ENCODE peak calls at places on chromosomes 3 and 15, in seven cellular contexts. One of them, this sample, is unnamed. For H3K4me1, the result is how much of the 10 kb centered on the place peaks cover.

GRCh38 chr15:74307827-74308642 is 59.4 kb downstream of the CYP11A1 start:
- DNase-seq in sigmoid colon: peak
- DNase-seq in A549: peak
- DNase-seq in tibial nerve: peak
- DNase-seq in esophagus squamous epithelium: no peak
- DNase-seq in IMR-90: peak
- DNase-seq in fibroblast of lung: peak
- DNase-seq in this sample: peak

GRCh38 chr15:35141743-35142356 is 56.8 kb upstream of the NANOGP8 start:
- DNase-seq in esophagus squamous epithelium: no peak
- DNase-seq in IMR-90: peak
- DNase-seq in fibroblast of lung: peak
- DNase-seq in tibial nerve: no peak
- DNase-seq in sigmoid colon: no peak
- DNase-seq in A549: no peak
- DNase-seq in this sample: no peak

GRCh38 chr3:8767667-8768363 is 1.6 kb downstream of the OXTR start:
- DNase-seq in IMR-90: no peak
- DNase-seq in sigmoid colon: no peak
- DNase-seq in tibial nerve: no peak
- DNase-seq in fibroblast of lung: peak
- DNase-seq in esophagus squamous epithelium: no peak
- DNase-seq in A549: no peak
- DNase-seq in this sample: no peak

GRCh38 chr3:126146525-126147146 is 33.8 kb downstream of the ALDH1L1 start:
- DNase-seq in fibroblast of lung: no peak
- DNase-seq in tibial nerve: no peak
- DNase-seq in sigmoid colon: peak
- DNase-seq in esophagus squamous epithelium: no peak
- DNase-seq in A549: no peak
- DNase-seq in IMR-90: no peak
- DNase-seq in this sample: peak

GRCh38 chr3:188476930-188477329 is 323.0 kb downstream of the LPP start:
- DNase-seq in sigmoid colon: no peak
- DNase-seq in IMR-90: no peak
- DNase-seq in fibroblast of lung: no peak
- DNase-seq in A549: no peak
- DNase-seq in tibial nerve: no peak
- DNase-seq in esophagus squamous epithelium: no peak
- DNase-seq in this sample: no peak

GRCh38 chr3:5037828-5038227 is 58.6 kb downstream of the BHLHE40 start:
- DNase-seq in tibial nerve: no peak
- DNase-seq in esophagus squamous epithelium: no peak
- DNase-seq in sigmoid colon: no peak
- DNase-seq in fibroblast of lung: no peak
- DNase-seq in A549: no peak
- DNase-seq in IMR-90: no peak
- DNase-seq in this sample: no peak

GRCh38 chr3:186444974-186445373 is 82.9 kb upstream of the DGKG start:
- DNase-seq in tibial nerve: no peak
- DNase-seq in esophagus squamous epithelium: no peak
- DNase-seq in fibroblast of lung: no peak
- DNase-seq in IMR-90: no peak
- DNase-seq in sigmoid colon: no peak
- DNase-seq in A549: no peak
- DNase-seq in this sample: no peak

GRCh38 chr15:69612112-69612511 is 159.5 kb downstream of the RPLP1 start:
- DNase-seq in esophagus squamous epithelium: no peak
- DNase-seq in IMR-90: no peak
- DNase-seq in fibroblast of lung: no peak
- DNase-seq in A549: no peak
- DNase-seq in sigmoid colon: no peak
- DNase-seq in tibial nerve: no peak
- DNase-seq in this sample: peak

GRCh38 chr3:42591811-42592210 is 1.2 kb downstream of the SS18L2 start:
- DNase-seq in fibroblast of lung: no peak
- DNase-seq in A549: no peak
- DNase-seq in esophagus squamous epithelium: no peak
- DNase-seq in tibial nerve: no peak
- DNase-seq in IMR-90: no peak
- DNase-seq in sigmoid colon: no peak
- DNase-seq in this sample: no peak

GRCh38 chr3:191239439-191240035 is 40.5 kb downstream of the OSTN start:
- DNase-seq in IMR-90: no peak
- DNase-seq in sigmoid colon: no peak
- DNase-seq in fibroblast of lung: no peak
- DNase-seq in tibial nerve: no peak
- DNase-seq in A549: no peak
- DNase-seq in esophagus squamous epithelium: no peak
- DNase-seq in this sample: no peak

GRCh38 chr3:116444819-116445290 is 432 bp downstream of the LSAMP start:
- DNase-seq in sigmoid colon: peak
- DNase-seq in esophagus squamous epithelium: no peak
- DNase-seq in tibial nerve: no peak
- DNase-seq in fibroblast of lung: no peak
- DNase-seq in A549: no peak
- DNase-seq in IMR-90: no peak
- DNase-seq in this sample: no peak

GRCh38 chr3:125053304-125053699 is 2.5 kb downstream of the HEG1 start:
- DNase-seq in tibial nerve: no peak
- DNase-seq in fibroblast of lung: no peak
- DNase-seq in A549: no peak
- DNase-seq in sigmoid colon: no peak
- DNase-seq in IMR-90: no peak
- DNase-seq in esophagus squamous epithelium: no peak
- DNase-seq in this sample: no peak
- H3K4me1 ChIP-seq in tibial nerve: under half
- H3K4me1 ChIP-seq in fibroblast of lung: under half
- H3K4me1 ChIP-seq in A549: under half
- H3K4me1 ChIP-seq in sigmoid colon: under half
- H3K4me1 ChIP-seq in IMR-90: under half
- H3K4me1 ChIP-seq in esophagus squamous epithelium: half or more
- H3K4me1 ChIP-seq in this sample: half or more

DNA sequence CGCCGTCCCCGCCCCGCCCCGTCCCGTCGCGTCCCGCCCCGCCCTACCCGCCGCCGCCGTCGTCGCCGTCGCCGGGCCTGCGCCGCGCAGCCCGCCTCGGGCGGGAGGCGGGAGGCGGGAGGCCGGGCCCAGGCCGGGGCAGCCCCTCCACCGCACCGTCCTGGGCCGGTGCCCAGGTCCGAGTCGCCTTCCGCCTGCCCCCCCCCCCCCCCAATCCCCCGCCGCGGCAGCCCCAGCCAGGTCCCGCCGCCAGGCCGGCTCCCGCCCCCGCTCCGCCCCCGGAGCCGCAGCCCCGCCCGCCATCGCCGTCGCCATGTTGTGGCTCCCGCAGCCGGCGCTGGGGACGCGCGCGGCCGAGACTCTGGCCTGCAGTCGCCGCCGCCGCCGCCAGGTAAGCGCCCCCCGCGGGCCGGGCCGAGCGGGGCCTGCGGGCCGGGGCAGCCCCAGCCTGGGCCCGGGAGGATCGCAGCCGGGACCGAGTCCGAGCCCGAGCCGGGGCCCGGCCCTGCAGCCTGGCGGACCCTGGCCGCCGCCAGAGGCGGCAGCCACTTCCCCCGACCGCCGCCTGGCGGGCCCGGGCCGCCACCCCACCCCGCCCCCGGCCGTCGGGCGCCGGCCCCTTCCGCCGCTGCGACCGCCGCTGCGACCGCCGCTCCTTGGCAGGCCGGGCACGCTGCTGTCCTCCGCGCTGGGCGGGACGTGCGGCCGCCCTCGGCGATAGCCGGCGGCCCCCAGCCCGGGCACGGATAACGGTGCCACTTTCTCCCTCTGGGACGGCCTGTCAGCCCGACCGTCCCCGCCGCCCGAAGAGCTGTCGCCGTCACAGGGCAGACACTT is at the start of gene ZNF592:
- DNase-seq in fibroblast of lung: peak
- DNase-seq in IMR-90: peak
- DNase-seq in A549: peak
- DNase-seq in sigmoid colon: peak
- DNase-seq in tibial nerve: peak
- DNase-seq in esophagus squamous epithelium: no peak
- DNase-seq in this sample: peak
- TF ChIP-seq CTCF in fibroblast of lung: no peak
- TF ChIP-seq CTCF in IMR-90: peak
- TF ChIP-seq CTCF in A549: peak
- TF ChIP-seq CTCF in sigmoid colon: no peak
- TF ChIP-seq CTCF in tibial nerve: peak
- TF ChIP-seq CTCF in esophagus squamous epithelium: no peak
- TF ChIP-seq CTCF in this sample: peak

GRCh38 chr3:156661158-156661557 is 13.2 kb upstream of the TIPARP start:
- DNase-seq in A549: no peak
- DNase-seq in esophagus squamous epithelium: no peak
- DNase-seq in tibial nerve: no peak
- DNase-seq in IMR-90: no peak
- DNase-seq in fibroblast of lung: no peak
- DNase-seq in sigmoid colon: no peak
- DNase-seq in this sample: no peak
- H3K27ac ChIP-seq in A549: no peak
- H3K27ac ChIP-seq in esophagus squamous epithelium: no peak
- H3K27ac ChIP-seq in tibial nerve: no peak
- H3K27ac ChIP-seq in IMR-90: no peak
- H3K27ac ChIP-seq in fibroblast of lung: no peak
- H3K27ac ChIP-seq in sigmoid colon: no peak
- H3K27ac ChIP-seq in this sample: no peak

GRCh38 chr3:152282813-152283212 is 14.1 kb downstream of the MBNL1 start:
- DNase-seq in A549: no peak
- DNase-seq in IMR-90: no peak
- DNase-seq in tibial nerve: no peak
- DNase-seq in esophagus squamous epithelium: no peak
- DNase-seq in fibroblast of lung: no peak
- DNase-seq in sigmoid colon: no peak
- DNase-seq in this sample: no peak
- H3K4me1 ChIP-seq in A549: half or more
- H3K4me1 ChIP-seq in IMR-90: under half
- H3K4me1 ChIP-seq in tibial nerve: half or more
- H3K4me1 ChIP-seq in esophagus squamous epithelium: under half
- H3K4me1 ChIP-seq in fibroblast of lung: under half
- H3K4me1 ChIP-seq in sigmoid colon: under half
- H3K4me1 ChIP-seq in this sample: under half

DNA sequence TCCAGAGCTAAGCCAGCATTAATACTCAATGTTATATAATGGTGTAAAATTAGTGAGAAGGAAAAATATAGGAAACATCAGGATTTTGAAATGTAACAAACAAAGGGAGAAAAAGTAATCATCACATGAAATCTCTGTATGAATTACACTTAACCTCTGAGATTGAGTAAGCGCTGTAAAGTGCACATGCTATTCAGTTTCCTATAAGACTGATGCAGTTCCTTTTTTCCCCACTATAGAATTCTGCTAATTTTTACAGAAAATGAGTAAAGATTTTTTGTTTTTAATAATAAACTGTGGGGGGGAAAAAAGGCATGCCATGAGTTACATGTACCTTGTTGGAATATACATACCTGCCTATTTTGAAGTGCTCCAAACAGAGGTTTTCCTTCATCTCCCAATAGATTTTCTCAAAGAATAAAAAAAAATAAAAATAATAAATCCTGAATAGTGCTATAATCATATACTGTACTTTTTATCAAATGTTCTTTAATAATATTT is 64.0 kb upstream of the TTBK2 start:
- DNase-seq in fibroblast of lung: no peak
- DNase-seq in A549: no peak
- DNase-seq in tibial nerve: no peak
- DNase-seq in esophagus squamous epithelium: no peak
- DNase-seq in IMR-90: no peak
- DNase-seq in sigmoid colon: no peak
- DNase-seq in this sample: no peak
- TF ChIP-seq CTCF in fibroblast of lung: no peak
- TF ChIP-seq CTCF in A549: no peak
- TF ChIP-seq CTCF in tibial nerve: no peak
- TF ChIP-seq CTCF in esophagus squamous epithelium: peak
- TF ChIP-seq CTCF in IMR-90: no peak
- TF ChIP-seq CTCF in sigmoid colon: no peak
- TF ChIP-seq CTCF in this sample: no peak

GRCh38 chr3:119665954-119666559 is 5.7 kb upstream of the POPDC2 start:
- DNase-seq in sigmoid colon: no peak
- DNase-seq in fibroblast of lung: no peak
- DNase-seq in A549: no peak
- DNase-seq in tibial nerve: no peak
- DNase-seq in IMR-90: no peak
- DNase-seq in esophagus squamous epithelium: no peak
- DNase-seq in this sample: no peak
- H3K27ac ChIP-seq in sigmoid colon: peak
- H3K27ac ChIP-seq in fibroblast of lung: no peak
- H3K27ac ChIP-seq in A549: no peak
- H3K27ac ChIP-seq in tibial nerve: no peak
- H3K27ac ChIP-seq in IMR-90: no peak
- H3K27ac ChIP-seq in esophagus squamous epithelium: no peak
- H3K27ac ChIP-seq in this sample: peak

DNA sequence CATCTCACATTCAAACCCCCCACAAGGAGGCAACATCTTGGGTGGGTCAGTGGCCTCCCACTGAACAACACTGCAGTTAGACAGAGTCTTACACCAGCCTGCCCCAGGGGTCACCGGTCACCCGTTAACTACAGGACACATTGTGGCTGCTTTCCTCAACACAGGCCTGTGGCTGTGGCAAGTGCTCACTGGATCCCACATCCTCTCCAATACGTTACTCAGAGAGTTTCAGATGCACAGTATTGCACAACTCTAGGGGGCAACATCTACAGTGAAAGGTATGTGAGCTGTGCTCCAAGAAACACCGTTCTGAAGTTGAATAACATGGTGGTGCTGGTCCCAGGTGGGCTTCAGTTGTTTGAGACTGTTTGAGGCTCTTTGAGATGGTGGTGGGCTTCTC is 41.0 kb downstream of the CTDSPL start:
- DNase-seq in esophagus squamous epithelium: no peak
- DNase-seq in tibial nerve: no peak
- DNase-seq in fibroblast of lung: no peak
- DNase-seq in IMR-90: no peak
- DNase-seq in A549: no peak
- DNase-seq in sigmoid colon: no peak
- DNase-seq in this sample: no peak
- H3K4me1 ChIP-seq in esophagus squamous epithelium: under half
- H3K4me1 ChIP-seq in tibial nerve: half or more
- H3K4me1 ChIP-seq in fibroblast of lung: under half
- H3K4me1 ChIP-seq in IMR-90: under half
- H3K4me1 ChIP-seq in A549: under half
- H3K4me1 ChIP-seq in sigmoid colon: under half
- H3K4me1 ChIP-seq in this sample: half or more

DNA sequence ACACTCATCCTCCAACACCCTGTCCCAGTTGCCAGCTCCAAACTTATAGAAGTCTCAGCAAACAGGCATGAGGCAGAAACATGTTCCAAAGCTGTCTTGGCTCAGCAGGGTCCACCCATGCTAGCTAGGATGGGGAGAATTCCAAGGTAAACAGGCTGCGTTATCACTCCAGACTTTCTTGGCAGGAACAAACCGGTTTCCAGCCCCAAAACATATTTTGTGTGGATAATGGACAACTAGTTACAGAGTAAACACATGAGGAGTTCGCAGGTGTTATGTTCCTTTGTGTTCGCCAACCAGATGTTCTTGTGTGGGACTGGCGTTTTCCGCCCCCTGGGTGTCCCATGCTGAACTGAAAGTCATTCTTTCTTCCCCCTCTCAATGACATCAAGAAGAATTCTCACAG is 396.9 kb upstream of the RGMA start:
- DNase-seq in tibial nerve: peak
- DNase-seq in sigmoid colon: peak
- DNase-seq in fibroblast of lung: no peak
- DNase-seq in A549: no peak
- DNase-seq in IMR-90: no peak
- DNase-seq in esophagus squamous epithelium: no peak
- DNase-seq in this sample: peak
- TF ChIP-seq CTCF in tibial nerve: peak
- TF ChIP-seq CTCF in sigmoid colon: no peak
- TF ChIP-seq CTCF in fibroblast of lung: no peak
- TF ChIP-seq CTCF in A549: no peak
- TF ChIP-seq CTCF in IMR-90: no peak
- TF ChIP-seq CTCF in esophagus squamous epithelium: no peak
- TF ChIP-seq CTCF in this sample: no peak

This sample was measured in right atrium auricular region.